ENCODE peak calls at places on chromosomes 12 and 14, in eight cellular contexts. Q is spleen, N is endothelial cell of umbilical vein, O is sigmoid colon, Y is transverse colon, K is HCT116, S is stomach, E is breast epithelium. G is an unnamed sample.

GRCh38 chr14:98847520-98848468 is 424.2 kb downstream of the BCL11B start:
- DNase-seq in O (no peak), S (no peak), N (no peak), K (no peak), Y (no peak), Q (no peak), E (no peak), G (no peak)

GRCh38 chr12:104653730-104654328 is 197.1 kb downstream of the CHST11 start:
- DNase-seq in K (no peak), E (no peak), S (no peak), O (no peak), Y (no peak), N (no peak), Q (no peak), G (no peak)

GRCh38 chr14:94515856-94516255 is 6.6 kb upstream of the SERPINA12 start:
- DNase-seq in E (no peak), K (no peak), O (no peak), Y (no peak), N (no peak), Q (no peak), S (no peak), G (no peak)

GRCh38 chr12:57461326-57461903 is 1.8 kb downstream of the GLI1 start:
- DNase-seq in K (no peak), Q (peak; percentile 88), N (peak; percentile 28), S (peak; percentile 46), Y (peak; percentile 78), E (peak; percentile 39), O (peak; percentile 91), G (no peak)

GRCh38 chr14:23153891-23154796 is 29.3 kb downstream of the SLC7A8 start:
- DNase-seq in O (peak; percentile 96), K (peak; percentile 38), E (peak; percentile 90), S (peak; percentile 97), N (peak; percentile 61), Q (peak; percentile 85), Y (peak; percentile 85), G (peak; percentile 97)

GRCh38 chr14:93619176-93619793 is 169.0 kb downstream of the PRIMA1 start:
- DNase-seq in Q (no peak), E (no peak), Y (peak; percentile 9), S (peak; percentile 31), K (peak; percentile 48), N (peak; percentile 43), O (no peak), G (no peak)

GRCh38 chr14:35113308-35113950 is 8.4 kb downstream of the PPP2R3C start:
- DNase-seq in E (no peak), Y (no peak), K (no peak), S (no peak), N (no peak), Q (no peak), O (no peak), G (no peak)

GRCh38 chr12:55172686-55173085 is 46.5 kb downstream of the OR9K2 start:
- DNase-seq in E (no peak), K (no peak), Y (no peak), S (no peak), Q (no peak), N (no peak), O (no peak), G (no peak)

GRCh38 chr12:107655281-107656065 is 30.1 kb upstream of the PWP1 start:
- DNase-seq in K (no peak), S (no peak), Q (no peak), E (no peak), N (peak; percentile 67), O (no peak), Y (peak; percentile 14), G (no peak)

GRCh38 chr12:59843260-59843843 is 247.5 kb downstream of the SLC16A7 start:
- DNase-seq in N (no peak), S (no peak), K (no peak), E (no peak), Y (no peak), Q (no peak), O (no peak), G (no peak)

GRCh38 chr12:104498211-104498801 is 41.6 kb downstream of the CHST11 start:
- DNase-seq in Q (no peak), E (no peak), O (no peak), S (no peak), Y (no peak), N (no peak), K (peak; percentile 16), G (no peak)

GRCh38 chr12:22399464-22399863 is 65.0 kb upstream of the ST8SIA1 start:
- DNase-seq in Q (no peak), O (no peak), N (no peak), S (no peak), K (no peak), E (no peak), Y (no peak), G (no peak)

GRCh38 chr12:113601656-113602263 is 130.1 kb upstream of the LHX5 start:
- DNase-seq in N (no peak), O (no peak), Q (no peak), S (no peak), K (no peak), Y (no peak), E (no peak), G (no peak)

GRCh38 chr12:122422769-122423257 is 344 bp upstream of the CLIP1 start:
- DNase-seq in N (peak; percentile 49), S (no peak), Q (no peak), O (peak; percentile 72), K (no peak), Y (peak; percentile 39), E (no peak), G (no peak)

GRCh38 chr12:68270358-68270757 is 17.0 kb upstream of the IL22 start:
- DNase-seq in S (no peak), E (no peak), Y (no peak), N (no peak), Q (no peak), K (no peak), O (no peak), G (no peak)

GRCh38 chr12:112178796-112179195 is 53.4 kb downstream of the TRAFD1 start:
- DNase-seq in S (no peak), K (no peak), O (peak; percentile 60), E (no peak), N (no peak), Q (no peak), Y (no peak), G (no peak)

GRCh38 chr12:53461591-53461990 is 9.7 kb downstream of the PCBP2 start:
- DNase-seq in N (no peak), O (no peak), Q (no peak), E (no peak), K (no peak), S (no peak), Y (no peak), G (no peak)
- H3K4me3 ChIP-seq in N (no peak overlapping the region), O (no peak overlapping the region), Q (no peak overlapping the region), E (no peak overlapping the region), K (no peak overlapping the region), S (no peak overlapping the region), Y (no peak overlapping the region), G (no peak overlapping the region)

DNA sequence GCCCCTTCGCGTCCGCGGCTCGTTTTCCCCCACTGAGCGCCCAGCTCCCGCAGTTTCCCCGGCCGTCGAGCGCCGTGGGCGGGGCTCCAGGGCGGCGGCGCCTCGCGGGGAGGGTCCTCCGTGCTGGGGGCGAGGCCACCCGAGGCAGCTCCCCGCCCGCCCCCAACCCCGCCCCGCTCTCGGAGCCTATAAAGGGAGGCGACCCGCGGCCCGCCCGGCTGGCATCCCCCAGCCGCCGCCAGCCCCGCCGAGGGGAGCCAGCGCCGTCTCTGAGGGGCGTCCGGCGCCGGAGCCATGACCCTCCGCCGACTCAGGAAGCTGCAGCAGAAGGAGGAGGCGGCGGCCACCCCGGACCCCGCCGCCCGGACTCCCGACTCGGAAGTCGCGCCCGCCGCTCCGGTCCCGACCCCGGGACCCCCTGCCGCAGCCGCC is at the start of gene TAMALIN:
- DNase-seq in O (peak; percentile 90), Q (peak; percentile 94), S (peak; percentile 70), N (peak; percentile 84), E (peak; percentile 62), Y (peak; percentile 79), K (no peak), G (no peak)
- TF ChIP-seq POLR2A in O (no peak), Q (peak; percentile 91), S (peak; percentile 28), N (peak; percentile 98), E (peak; percentile 60), Y (peak; percentile 79), K (no peak), G (peak; percentile 95)

DNA sequence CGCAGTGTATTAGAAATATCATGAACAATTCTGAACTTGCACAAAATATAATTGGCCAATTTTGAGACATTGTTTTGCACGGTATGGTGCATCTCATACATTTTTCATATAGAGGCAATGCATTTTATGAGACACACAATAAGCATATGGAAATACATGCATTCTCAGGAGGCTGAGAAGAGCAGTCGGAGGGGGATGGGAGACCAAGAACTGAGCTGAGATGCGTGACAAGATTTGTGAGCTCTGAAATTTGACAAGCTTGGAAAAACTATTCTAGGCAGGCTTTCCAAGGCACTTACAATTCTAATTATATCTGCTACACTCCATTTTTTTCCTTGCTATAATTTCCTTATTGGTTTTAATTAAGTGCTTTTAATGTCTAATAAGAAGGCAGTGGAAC is 303.6 kb upstream of the PRICKLE1 start:
- DNase-seq in E (no peak), O (no peak), K (no peak), N (no peak), Y (no peak), Q (no peak), S (no peak), G (no peak)
- TF ChIP-seq POLR2AphosphoS5 in E (no peak), O (no peak), K (no peak), N (no peak), Y (no peak), Q (no peak), S (no peak), G (no peak)

GRCh38 chr14:36660736-36661505 is 739 bp upstream of the PAX9 start:
- DNase-seq in Y (no peak), O (no peak), S (no peak), K (no peak), Q (no peak), N (no peak), E (no peak), G (no peak)

GRCh38 chr14:36659822-36660735 is 1.6 kb upstream of the PAX9 start:
- DNase-seq in K (no peak), Y (no peak), E (no peak), O (no peak), N (no peak), Q (no peak), S (no peak), G (no peak)

GRCh38 chr14:36662543-36663403 is 1.1 kb downstream of the PAX9 start:
- DNase-seq in Q (no peak), Y (no peak), E (no peak), S (no peak), K (no peak), O (no peak), N (no peak), G (no peak)

GRCh38 chr14:36662258-36662542 is 540 bp downstream of the PAX9 start:
- DNase-seq in Y (no peak), K (no peak), E (no peak), N (no peak), O (no peak), S (no peak), Q (no peak), G (no peak)

DNA sequence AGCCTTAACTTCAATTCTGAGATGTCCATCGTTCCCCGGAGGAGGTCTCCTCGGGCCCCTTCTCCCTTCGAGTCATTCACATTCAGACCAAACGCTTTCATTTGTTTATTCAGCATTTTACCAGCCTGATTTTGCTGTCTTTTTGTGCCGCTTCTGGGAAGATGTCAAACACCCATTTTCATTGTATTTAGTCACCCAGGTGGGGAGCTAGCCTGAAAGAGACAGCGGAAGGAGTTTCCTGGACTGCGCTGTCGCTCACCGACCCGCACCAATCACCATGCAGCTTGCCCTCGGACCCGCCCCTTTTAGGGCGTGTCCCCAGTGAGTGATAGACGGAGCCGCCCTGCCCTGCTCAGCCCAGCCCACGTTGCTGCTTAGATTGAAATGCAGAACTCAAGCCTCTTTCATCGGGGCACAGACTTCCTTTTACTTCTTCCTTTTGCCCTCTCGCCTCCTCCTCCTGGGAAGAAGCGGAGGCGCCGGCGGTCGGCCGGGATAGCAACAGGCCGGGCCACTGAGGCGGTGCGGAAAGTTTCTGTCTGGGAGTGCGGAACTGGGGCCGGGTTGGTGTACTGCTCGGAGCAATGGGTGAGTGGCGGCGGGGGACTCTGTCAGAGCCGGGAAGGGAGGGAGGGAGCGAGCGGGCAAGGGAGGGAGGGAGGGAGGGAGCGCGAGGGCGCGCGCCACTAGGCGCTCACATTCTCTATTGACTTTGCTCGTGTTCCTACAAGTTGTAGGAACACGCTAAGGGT is at the start of gene PAX9:
- DNase-seq in K (peak; percentile 81), Q (no peak), Y (peak; percentile 86), N (peak; percentile 70), O (no peak), E (peak; percentile 76), S (peak; percentile 78), G (peak; percentile 89)
- H3K4me3 ChIP-seq in K (peak within 1 kb of the TSS; percentile 80), Q (peak within 1 kb of the TSS; percentile 21), Y (peak within 1 kb of the TSS; percentile 31), N (peak within 1 kb of the TSS; percentile 27), O (peak within 1 kb of the TSS; percentile 42), E (peak within 1 kb of the TSS; percentile 71), S (peak within 1 kb of the TSS; percentile 52), G (peak within 1 kb of the TSS; percentile 37)

G was measured in vagina.